ENCODE peak calls at places on chromosomes 12 and 14, in eight cellular contexts. G, T, A, J, N, E, O and F are unnamed samples.

GRCh38 chr14:68363841-68364711 is 428.8 kb downstream of the ZFP36L1 start:
- DNase-seq in T (no peak), A (peak; percentile 35), N (peak; percentile 19), J (peak; percentile 44), E (no peak), G (no peak), O (no peak), F (no peak)

GRCh38 chr12:28770329-28770728 is 378.7 kb upstream of the FAR2 start:
- DNase-seq in G (no peak), A (no peak), E (peak; percentile 12), J (peak; percentile 21), O (no peak), T (peak; percentile 13), N (no peak), F (no peak)

GRCh38 chr12:45234134-45234865 is 18.4 kb downstream of the ANO6 start:
- DNase-seq in A (peak; percentile 58), T (peak; percentile 98), G (no peak), J (peak; percentile 97), E (peak; percentile 96), O (no peak), N (peak; percentile 48), F (peak; percentile 92)

GRCh38 chr12:29309320-29309902 is 71.6 kb downstream of the ERGIC2 start:
- DNase-seq in T (peak; percentile 12), G (no peak), A (no peak), J (peak; percentile 61), N (no peak), E (no peak), O (no peak), F (peak; percentile 2)

GRCh38 chr12:6715130-6715529 is 8.7 kb upstream of the COPS7A start:
- DNase-seq in E (no peak), N (no peak), J (no peak), T (no peak), O (no peak), G (no peak), A (no peak), F (no peak)

GRCh38 chr14:99736600-99737371 is 52.7 kb downstream of the CYP46A1 start:
- DNase-seq in J (no peak), A (no peak), N (no peak), T (no peak), E (no peak), O (no peak), G (no peak), F (no peak)

GRCh38 chr12:106582661-106583577 is at the start of gene RFX4:
- DNase-seq in G (no peak), N (no peak), J (no peak), T (no peak), E (no peak), O (no peak), A (no peak), F (no peak)

GRCh38 chr14:66038214-66038977 is 447.8 kb upstream of the CCDC196 start:
- DNase-seq in O (no peak), G (no peak), E (peak; percentile 73), A (peak; percentile 17), J (peak; percentile 94), T (peak; percentile 86), N (no peak), F (peak; percentile 5)

GRCh38 chr12:41552507-41553047 is 364.5 kb downstream of the PDZRN4 start:
- DNase-seq in J (no peak), O (no peak), A (no peak), G (no peak), E (no peak), N (no peak), T (peak; percentile 7), F (peak; percentile 2)

GRCh38 chr12:123912415-123913385 is 59.9 kb downstream of the CCDC92 start:
- DNase-seq in N (no peak), T (no peak), O (no peak), G (no peak), E (no peak), J (no peak), A (no peak), F (no peak)

GRCh38 chr12:122087431-122088180 is 9.1 kb downstream of the MLXIP start:
- DNase-seq in E (no peak), J (no peak), T (no peak), A (no peak), N (no peak), G (no peak), O (no peak), F (no peak)

GRCh38 chr12:66735275-66735674 is 56.4 kb upstream of the GRIP1 start:
- DNase-seq in N (no peak), O (no peak), E (no peak), J (no peak), G (no peak), T (no peak), A (no peak), F (no peak)

GRCh38 chr12:3150820-3151590 is 73.8 kb downstream of the TSPAN9 start:
- DNase-seq in J (peak; percentile 68), G (no peak), N (no peak), A (no peak), O (no peak), E (no peak), T (no peak), F (no peak)

GRCh38 chr14:89973234-89973823 is 17.6 kb downstream of the TDP1 start:
- DNase-seq in A (peak; percentile 54), G (no peak), N (peak; percentile 52), J (peak; percentile 83), O (peak; percentile 69), E (peak; percentile 40), T (peak; percentile 52), F (no peak)
- TF ChIP-seq CTCF in A (peak; percentile 56), G (peak; percentile 67), N (peak; percentile 57), J (peak; percentile 87), O (peak; percentile 61), E (peak; percentile 89), T (peak; percentile 84), F (peak; percentile 91)

GRCh38 chr12:130627175-130627574 is 88.9 kb downstream of the RIMBP2 start:
- DNase-seq in O (no peak), A (no peak), N (no peak), J (no peak), G (no peak), T (no peak), E (no peak), F (no peak)
- H3K4me3 ChIP-seq in O (no peak overlapping the region), A (no peak overlapping the region), N (no peak overlapping the region), J (no peak overlapping the region), G (no peak overlapping the region), T (no peak overlapping the region), E (no peak overlapping the region), F (no peak overlapping the region)

GRCh38 chr12:5003025-5003666 is 40.5 kb upstream of the KCNA5 start:
- DNase-seq in G (no peak), N (no peak), T (peak; percentile 39), O (peak; percentile 55), J (peak; percentile 64), E (peak; percentile 41), A (peak; percentile 30), F (no peak)
- TF ChIP-seq CTCF in G (no peak), N (no peak), T (peak; percentile 100), O (peak; percentile 68), J (peak; percentile 96), E (peak; percentile 100), A (peak; percentile 65), F (peak; percentile 98)

GRCh38 chr12:19402211-19402610 is 37.1 kb upstream of the AEBP2 start:
- DNase-seq in O (no peak), E (no peak), N (no peak), T (peak; percentile 85), J (no peak), A (no peak), G (no peak), F (no peak)

GRCh38 chr12:19398376-19399363 is 40.6 kb upstream of the AEBP2 start:
- DNase-seq in E (no peak), G (no peak), T (no peak), N (no peak), O (no peak), A (no peak), J (peak; percentile 55), F (no peak)

GRCh38 chr12:19402743-19403400 is 36.4 kb upstream of the AEBP2 start:
- DNase-seq in O (peak; percentile 39), N (no peak), G (no peak), T (peak; percentile 31), E (peak; percentile 21), A (no peak), J (peak; percentile 74), F (no peak)

GRCh38 chr12:19397534-19397933 is 41.8 kb upstream of the AEBP2 start:
- DNase-seq in G (no peak), E (peak; percentile 88), T (peak; percentile 98), J (no peak), N (no peak), A (no peak), O (no peak), F (no peak)
- H3K4me3 ChIP-seq in G (no peak overlapping the region), E (no peak overlapping the region), T (no peak overlapping the region), J (no peak overlapping the region), N (no peak overlapping the region), A (no peak overlapping the region), O (no peak overlapping the region), F (no peak overlapping the region)